ENCODE peak calls at places on chromosomes 12 and 14, in six cellular contexts. One of them, this sample, is unnamed.

GRCh38 chr14:22819191-22819988 is 4.2 kb upstream of the SLC7A7 start:
- DNase-seq in right atrium auricular region: no peak
- DNase-seq in iris pigment epithelial cell: peak
- DNase-seq in NB4: no peak
- DNase-seq in OCI-M1: peak
- DNase-seq in fibroblast of lung: peak
- DNase-seq in this sample: peak

GRCh38 chr12:10361084-10361483 is 28.8 kb downstream of the KLRK1 start:
- DNase-seq in right atrium auricular region: no peak
- DNase-seq in iris pigment epithelial cell: peak
- DNase-seq in NB4: peak
- DNase-seq in OCI-M1: peak
- DNase-seq in fibroblast of lung: no peak
- DNase-seq in this sample: peak

GRCh38 chr14:70086685-70087379 is 101.9 kb downstream of the SLC8A3 start:
- DNase-seq in right atrium auricular region: no peak
- DNase-seq in iris pigment epithelial cell: peak
- DNase-seq in NB4: peak
- DNase-seq in OCI-M1: peak
- DNase-seq in fibroblast of lung: peak
- DNase-seq in this sample: peak

GRCh38 chr12:63964301-63964700 is 119.8 kb downstream of the SRGAP1 start:
- DNase-seq in right atrium auricular region: no peak
- DNase-seq in iris pigment epithelial cell: no peak
- DNase-seq in NB4: no peak
- DNase-seq in OCI-M1: no peak
- DNase-seq in fibroblast of lung: no peak
- DNase-seq in this sample: no peak

GRCh38 chr14:104660597-104660996 is 28.8 kb upstream of the INF2 start:
- DNase-seq in right atrium auricular region: no peak
- DNase-seq in iris pigment epithelial cell: no peak
- DNase-seq in NB4: peak
- DNase-seq in OCI-M1: no peak
- DNase-seq in fibroblast of lung: no peak
- DNase-seq in this sample: no peak

GRCh38 chr12:7212678-7213077 is 23.2 kb downstream of the PEX5 start:
- DNase-seq in right atrium auricular region: no peak
- DNase-seq in iris pigment epithelial cell: no peak
- DNase-seq in NB4: no peak
- DNase-seq in OCI-M1: no peak
- DNase-seq in fibroblast of lung: no peak
- DNase-seq in this sample: no peak

GRCh38 chr12:62793256-62794217 is 141.4 kb downstream of the PPM1H start:
- DNase-seq in right atrium auricular region: peak
- DNase-seq in iris pigment epithelial cell: peak
- DNase-seq in NB4: peak
- DNase-seq in OCI-M1: peak
- DNase-seq in fibroblast of lung: peak
- DNase-seq in this sample: peak

GRCh38 chr14:61940669-61941420 is 178.6 kb downstream of the SNAPC1 start:
- DNase-seq in right atrium auricular region: no peak
- DNase-seq in iris pigment epithelial cell: no peak
- DNase-seq in NB4: no peak
- DNase-seq in OCI-M1: no peak
- DNase-seq in fibroblast of lung: no peak
- DNase-seq in this sample: no peak

GRCh38 chr12:3137268-3137761 is 60.1 kb downstream of the TSPAN9 start:
- DNase-seq in right atrium auricular region: no peak
- DNase-seq in iris pigment epithelial cell: no peak
- DNase-seq in NB4: no peak
- DNase-seq in OCI-M1: no peak
- DNase-seq in fibroblast of lung: peak
- DNase-seq in this sample: no peak

GRCh38 chr14:25406818-25407217 is 356.9 kb upstream of the STXBP6 start:
- DNase-seq in right atrium auricular region: no peak
- DNase-seq in iris pigment epithelial cell: peak
- DNase-seq in NB4: peak
- DNase-seq in OCI-M1: peak
- DNase-seq in fibroblast of lung: no peak
- DNase-seq in this sample: no peak

GRCh38 chr12:56591961-56592360 is 38.2 kb downstream of the BAZ2A start:
- DNase-seq in right atrium auricular region: no peak
- DNase-seq in iris pigment epithelial cell: no peak
- DNase-seq in NB4: no peak
- DNase-seq in OCI-M1: no peak
- DNase-seq in fibroblast of lung: no peak
- DNase-seq in this sample: no peak

GRCh38 chr12:28021704-28022103 is 49.2 kb upstream of the PTHLH start:
- DNase-seq in right atrium auricular region: no peak
- DNase-seq in iris pigment epithelial cell: no peak
- DNase-seq in NB4: no peak
- DNase-seq in OCI-M1: no peak
- DNase-seq in fibroblast of lung: no peak
- DNase-seq in this sample: no peak

GRCh38 chr12:130167537-130167936 is 5.3 kb downstream of the FZD10 start:
- DNase-seq in right atrium auricular region: no peak
- DNase-seq in iris pigment epithelial cell: no peak
- DNase-seq in NB4: no peak
- DNase-seq in OCI-M1: no peak
- DNase-seq in fibroblast of lung: no peak
- DNase-seq in this sample: no peak

GRCh38 chr14:106564058-106564643 is 1037.8 kb downstream of the TMEM121 start:
- DNase-seq in right atrium auricular region: no peak
- DNase-seq in iris pigment epithelial cell: no peak
- DNase-seq in NB4: peak
- DNase-seq in OCI-M1: peak
- DNase-seq in fibroblast of lung: no peak
- DNase-seq in this sample: no peak

GRCh38 chr14:88437659-88438058 is 52.2 kb downstream of the SPATA7 start:
- DNase-seq in right atrium auricular region: no peak
- DNase-seq in iris pigment epithelial cell: peak
- DNase-seq in NB4: no peak
- DNase-seq in OCI-M1: peak
- DNase-seq in fibroblast of lung: peak
- DNase-seq in this sample: no peak

GRCh38 chr14:68458840-68459469 is 333.9 kb downstream of the ZFP36L1 start:
- DNase-seq in right atrium auricular region: no peak
- DNase-seq in iris pigment epithelial cell: peak
- DNase-seq in NB4: no peak
- DNase-seq in OCI-M1: no peak
- DNase-seq in fibroblast of lung: peak
- DNase-seq in this sample: peak

GRCh38 chr12:26273811-26274210 is 78.4 kb downstream of the SSPN start:
- DNase-seq in right atrium auricular region: no peak
- DNase-seq in iris pigment epithelial cell: peak
- DNase-seq in NB4: peak
- DNase-seq in OCI-M1: peak
- DNase-seq in fibroblast of lung: no peak
- DNase-seq in this sample: peak

GRCh38 chr12:1676043-1676442 is 14.8 kb upstream of the ADIPOR2 start:
- DNase-seq in right atrium auricular region: no peak
- DNase-seq in iris pigment epithelial cell: no peak
- DNase-seq in NB4: no peak
- DNase-seq in OCI-M1: no peak
- DNase-seq in fibroblast of lung: no peak
- DNase-seq in this sample: no peak

This sample was measured in midbrain.